ENCODE peak calls at places on chromosomes 6 and 20, in five cellular contexts. E is CD8-positive, alpha-beta T cell; U is AG04450; S is A549; D is cardiac muscle cell. B is an unnamed sample.

GRCh38 chr20:17661121-17661744 is 20.8 kb downstream of the RRBP1 start:
- DNase-seq in U (no peak), S (no peak), D (no peak), E (no peak), B (no peak)

GRCh38 chr20:8621021-8621420 is 447.9 kb upstream of the PLCB4 start:
- DNase-seq in D (no peak), E (no peak), S (no peak), U (no peak), B (no peak)

GRCh38 chr20:38242848-38243449 is 17.6 kb downstream of the KIAA1755 start:
- DNase-seq in E (no peak), D (no peak), U (no peak), S (peak), B (no peak)

GRCh38 chr6:112910256-112910655 is 563.1 kb downstream of the RFPL4B start:
- DNase-seq in S (no peak), D (no peak), E (no peak), U (no peak), B (no peak)

GRCh38 chr6:16511048-16511660 is 250.1 kb downstream of the ATXN1 start:
- DNase-seq in S (peak), E (no peak), D (peak), U (no peak), B (no peak)

GRCh38 chr20:64149141-64149540 is 15.1 kb upstream of the MYT1 start:
- DNase-seq in S (no peak), U (no peak), D (no peak), E (no peak), B (no peak)

GRCh38 chr20:57473246-57474042 is 51.5 kb downstream of the CTCFL start:
- DNase-seq in E (peak), U (no peak), D (no peak), S (no peak), B (no peak)

GRCh38 chr20:1330075-1330830 is 1.3 kb upstream of the SDCBP2 start:
- DNase-seq in D (no peak), S (peak), E (peak), U (no peak), B (no peak)

GRCh38 chr6:91926361-91926760 is 1339.5 kb upstream of the MAP3K7 start:
- DNase-seq in U (no peak), E (no peak), S (no peak), D (no peak), B (no peak)

GRCh38 chr20:37797669-37798175 is 103.9 kb downstream of the CTNNBL1 start:
- DNase-seq in E (no peak), U (no peak), S (no peak), D (no peak), B (no peak)

GRCh38 chr20:61608275-61609085 is 356.4 kb downstream of the CDH4 start:
- DNase-seq in E (no peak), U (no peak), S (peak), D (peak), B (no peak)

GRCh38 chr6:21019614-21020013 is 485.4 kb downstream of the CDKAL1 start:
- DNase-seq in D (no peak), S (no peak), U (no peak), E (no peak), B (no peak)

GRCh38 chr6:15020114-15020770 is 225.6 kb upstream of the JARID2 start:
- DNase-seq in E (no peak), D (no peak), U (no peak), S (no peak), B (no peak)

GRCh38 chr6:146803601-146804000 is 204.8 kb downstream of the ADGB start:
- DNase-seq in E (no peak), D (no peak), U (no peak), S (no peak), B (no peak)

GRCh38 chr6:154555075-154555677 is 44.7 kb upstream of the CNKSR3 start:
- DNase-seq in S (peak), E (no peak), U (no peak), D (no peak), B (no peak)
- H3K27ac ChIP-seq in S (peak), E (no peak), U (no peak), D (no peak), B (no peak)

DNA sequence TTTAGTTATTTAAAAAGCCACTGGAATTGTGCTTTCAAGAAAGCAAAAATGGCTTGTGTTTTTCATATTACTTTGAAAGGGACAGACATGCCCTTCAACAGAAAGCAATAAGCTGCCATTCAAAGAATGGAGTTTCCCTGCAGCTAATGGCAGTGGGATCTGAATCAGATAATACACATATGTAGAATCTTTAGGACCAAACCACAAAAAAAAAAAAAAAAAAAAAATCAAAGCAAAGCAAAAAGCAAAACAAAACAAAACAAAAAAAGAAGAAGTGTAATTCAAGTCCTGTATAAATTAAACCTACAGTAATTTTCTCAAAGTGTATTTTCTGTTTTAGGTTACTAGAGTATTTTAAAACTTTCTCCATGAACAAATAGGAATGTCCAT is 63.6 kb upstream of the ZNF217 start:
- DNase-seq in U (no peak), E (no peak), S (no peak), D (no peak), B (no peak)
- H3K27ac ChIP-seq in U (no peak), E (no peak), S (peak), D (no peak), B (no peak)

GRCh38 chr6:7165736-7166296 is 58.1 kb downstream of the RREB1 start:
- DNase-seq in U (no peak), S (no peak), D (no peak), E (no peak), B (no peak)

GRCh38 chr6:7165002-7165735 is 57.4 kb downstream of the RREB1 start:
- DNase-seq in D (peak), S (no peak), E (no peak), U (no peak), B (no peak)

GRCh38 chr6:7163661-7164071 is 55.9 kb downstream of the RREB1 start:
- DNase-seq in E (no peak), D (no peak), S (no peak), U (no peak), B (no peak)

GRCh38 chr6:7166410-7167293 is 58.9 kb downstream of the RREB1 start:
- DNase-seq in S (no peak), D (no peak), E (no peak), U (peak), B (no peak)

GRCh38 chr6:7164536-7165001 is 56.8 kb downstream of the RREB1 start:
- DNase-seq in U (no peak), D (no peak), S (no peak), E (no peak), B (no peak)
- H3K27ac ChIP-seq in U (peak), D (peak), S (no peak), E (no peak), B (no peak)

GRCh38 chr6:41625442-41625841 is 12.8 kb upstream of the MDFI start:
- DNase-seq in S (no peak), D (peak), U (no peak), E (peak), B (no peak)
- H3K27ac ChIP-seq in S (no peak), D (no peak), U (no peak), E (no peak), B (no peak)

DNA sequence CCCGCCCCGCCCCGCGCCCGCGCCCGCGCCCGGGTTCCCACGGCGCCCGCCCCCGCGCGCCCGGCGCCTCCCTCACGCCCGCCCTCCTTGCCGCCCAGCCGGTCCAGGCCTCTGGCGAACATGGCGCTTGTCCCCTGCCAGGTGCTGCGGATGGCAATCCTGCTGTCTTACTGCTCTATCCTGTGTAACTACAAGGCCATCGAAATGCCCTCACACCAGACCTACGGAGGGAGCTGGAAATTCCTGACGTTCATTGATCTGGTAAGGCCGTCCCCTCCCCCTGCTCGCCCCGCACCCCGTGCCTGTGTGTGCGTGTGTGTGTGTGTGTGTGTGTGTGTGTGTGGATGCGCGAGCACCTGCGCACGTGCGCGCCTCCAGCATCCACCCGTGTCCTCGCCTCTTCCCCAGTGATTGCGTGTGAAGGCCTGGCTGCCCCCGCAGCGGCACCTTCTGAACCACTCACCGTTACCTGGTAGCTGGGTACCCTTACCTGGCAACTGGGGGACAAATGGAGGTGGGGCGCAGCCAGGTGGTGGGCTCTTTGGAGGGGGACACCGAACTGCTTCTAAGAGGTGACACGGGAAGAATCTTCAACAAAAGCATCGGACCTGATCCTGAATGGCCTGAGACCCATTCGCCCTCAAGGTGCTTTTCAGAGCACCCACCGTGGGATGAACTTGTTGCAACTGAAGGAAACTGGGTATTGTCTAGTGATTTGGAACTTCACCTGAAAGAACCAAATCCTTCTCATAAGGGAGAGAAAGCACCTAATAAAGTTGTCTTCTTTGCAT is at the start of gene AIG1:
- DNase-seq in E (peak), S (no peak), U (peak), D (no peak), B (peak)
- H3K27ac ChIP-seq in E (peak), S (peak), U (peak), D (peak), B (peak)

GRCh38 chr6:136863752-136864151 is 41.4 kb downstream of the PEX7 start:
- DNase-seq in E (no peak), D (no peak), S (no peak), U (no peak), B (no peak)

GRCh38 chr6:136859430-136859829 is 37.0 kb downstream of the PEX7 start:
- DNase-seq in U (no peak), D (no peak), S (no peak), E (no peak), B (no peak)

GRCh38 chr6:136864676-136865075 is 42.3 kb downstream of the PEX7 start:
- DNase-seq in D (no peak), S (no peak), E (no peak), U (no peak), B (no peak)

GRCh38 chr6:136860043-136860442 is 37.7 kb downstream of the PEX7 start:
- DNase-seq in S (no peak), U (no peak), D (no peak), E (no peak), B (no peak)

GRCh38 chr6:136862662-136863061 is 40.3 kb downstream of the PEX7 start:
- DNase-seq in D (no peak), E (no peak), S (no peak), U (no peak), B (no peak)
- H3K27ac ChIP-seq in D (no peak), E (no peak), S (no peak), U (no peak), B (no peak)

GRCh38 chr6:47246556-47246955 is 63.1 kb downstream of the TNFRSF21 start:
- DNase-seq in E (no peak), U (no peak), S (no peak), D (no peak), B (no peak)

GRCh38 chr6:47250302-47250701 is 59.4 kb downstream of the TNFRSF21 start:
- DNase-seq in U (no peak), S (no peak), E (no peak), D (no peak), B (no peak)

GRCh38 chr6:47245745-47246371 is 63.8 kb downstream of the TNFRSF21 start:
- DNase-seq in D (peak), S (peak), E (no peak), U (no peak), B (no peak)

GRCh38 chr6:47248446-47248845 is 61.3 kb downstream of the TNFRSF21 start:
- DNase-seq in S (no peak), E (no peak), U (no peak), D (peak), B (no peak)

DNA sequence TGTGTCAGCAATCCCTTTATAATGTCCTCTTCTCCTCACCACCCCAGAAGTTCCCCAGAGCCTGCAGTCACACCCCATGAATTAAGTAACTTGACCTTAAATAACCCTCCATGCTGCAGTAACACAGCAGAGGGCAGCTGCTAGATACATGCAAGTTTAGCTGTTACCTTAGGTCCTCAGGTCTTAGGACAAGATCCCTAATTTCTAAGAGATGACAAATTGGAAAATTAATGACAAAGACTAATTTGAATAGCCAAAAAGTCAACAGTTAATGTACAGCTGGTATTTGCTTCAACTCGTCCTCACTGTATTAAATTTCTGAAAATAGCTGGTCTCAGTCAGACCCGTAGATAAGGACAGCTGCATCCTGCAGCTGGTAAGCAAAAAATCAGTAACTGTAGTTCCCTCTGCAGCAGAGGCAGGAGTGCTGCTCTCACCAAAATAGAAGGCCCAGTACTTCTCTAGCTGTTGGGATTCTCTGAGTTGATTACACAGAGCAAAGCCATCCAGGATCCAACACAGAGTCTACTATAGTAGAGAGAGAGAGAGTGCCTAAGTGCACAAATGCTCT is 62.4 kb downstream of the TNFRSF21 start:
- DNase-seq in S (no peak), E (no peak), U (no peak), D (peak), B (no peak)
- H3K27ac ChIP-seq in S (no peak), E (no peak), U (no peak), D (peak), B (no peak)

GRCh38 chr6:33160728-33161323 is 31.4 kb downstream of the COL11A2 start:
- DNase-seq in D (no peak), S (peak), E (no peak), U (peak), B (no peak)

GRCh38 chr6:33156561-33156960 is 35.7 kb downstream of the COL11A2 start:
- DNase-seq in U (no peak), S (no peak), D (no peak), E (no peak), B (no peak)

GRCh38 chr6:33154349-33154748 is 37.9 kb downstream of the COL11A2 start:
- DNase-seq in S (no peak), U (no peak), E (no peak), D (no peak), B (no peak)

GRCh38 chr6:33160096-33160495 is 32.2 kb downstream of the COL11A2 start:
- DNase-seq in U (no peak), S (no peak), D (no peak), E (no peak), B (no peak)

DNA sequence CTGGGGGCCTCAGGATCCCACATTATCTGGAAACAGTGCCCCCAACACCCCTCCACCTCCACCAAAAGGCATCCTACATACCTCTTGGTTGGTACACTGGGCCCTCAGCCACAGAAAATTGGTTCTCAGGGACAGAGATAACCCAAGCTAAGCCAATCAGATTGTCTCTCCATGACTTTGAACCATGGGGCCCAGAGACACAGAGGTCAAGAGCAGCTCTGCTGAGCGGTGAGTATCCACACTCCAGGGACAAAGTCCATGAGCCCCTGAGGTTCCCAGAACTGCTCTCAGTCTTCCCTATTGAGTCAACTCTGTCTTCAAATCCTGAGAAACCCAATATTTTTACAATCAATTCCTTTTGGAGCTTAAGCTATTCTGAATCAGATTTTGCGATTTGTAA is 35.3 kb downstream of the COL11A2 start:
- DNase-seq in E (no peak), U (no peak), D (no peak), S (no peak), B (no peak)
- H3K27ac ChIP-seq in E (no peak), U (no peak), D (no peak), S (no peak), B (no peak)

GRCh38 chr6:137162692-137163303 is 10.6 kb downstream of the IL22RA2 start:
- DNase-seq in E (no peak), S (no peak), U (no peak), D (no peak), B (no peak)

GRCh38 chr6:137167702-137168377 is 5.6 kb downstream of the IL22RA2 start:
- DNase-seq in D (no peak), U (no peak), S (no peak), E (no peak), B (no peak)

GRCh38 chr6:137166247-137167098 is 7.0 kb downstream of the IL22RA2 start:
- DNase-seq in D (no peak), U (no peak), S (no peak), E (no peak), B (no peak)

GRCh38 chr6:137163732-137164318 is 9.6 kb downstream of the IL22RA2 start:
- DNase-seq in U (no peak), S (no peak), E (no peak), D (no peak), B (no peak)

GRCh38 chr6:137165375-137166246 is 7.8 kb downstream of the IL22RA2 start:
- DNase-seq in D (no peak), U (no peak), S (peak), E (peak), B (no peak)
- H3K27ac ChIP-seq in D (no peak), U (no peak), S (no peak), E (no peak), B (no peak)

GRCh38 chr6:119303164-119303887 is 46.2 kb downstream of the MAN1A1 start:
- DNase-seq in S (no peak), U (no peak), E (no peak), D (no peak), B (no peak)

GRCh38 chr6:119299694-119300093 is 49.9 kb downstream of the MAN1A1 start:
- DNase-seq in U (no peak), S (no peak), E (no peak), D (no peak), B (no peak)

GRCh38 chr6:119297049-119297448 is 52.5 kb downstream of the MAN1A1 start:
- DNase-seq in U (no peak), E (no peak), D (no peak), S (no peak), B (no peak)

GRCh38 chr6:119306396-119306968 is 43.1 kb downstream of the MAN1A1 start:
- DNase-seq in U (no peak), S (no peak), D (no peak), E (no peak), B (no peak)

GRCh38 chr6:119301429-119301828 is 48.1 kb downstream of the MAN1A1 start:
- DNase-seq in E (no peak), S (no peak), D (no peak), U (no peak), B (no peak)
- H3K27ac ChIP-seq in E (no peak), S (no peak), D (no peak), U (no peak), B (no peak)